ENCODE peak calls at places on chromosomes 5 and 9, in eight cellular contexts. D, Q, P, U, W, K, E and B are unnamed samples.

GRCh38 chr9:125747765-125748510 is 765 bp downstream of the PBX3 start:
- DNase-seq in K (peak), U (no peak), Q (peak), D (peak), P (peak), W (peak), E (peak), B (peak)

GRCh38 chr9:105439428-105439827 is 8.4 kb upstream of the FSD1L start:
- DNase-seq in Q (no peak), U (no peak), E (peak), K (no peak), D (no peak), P (no peak), W (no peak), B (no peak)

GRCh38 chr5:88287846-88288588 is 19.4 kb upstream of the TMEM161B start:
- DNase-seq in W (no peak), P (no peak), Q (no peak), U (no peak), E (no peak), K (no peak), D (no peak), B (no peak)

GRCh38 chr5:169717298-169717697 is 80.2 kb downstream of the DOCK2 start:
- DNase-seq in E (no peak), K (no peak), W (no peak), D (no peak), P (peak), Q (no peak), U (no peak), B (peak)

GRCh38 chr5:66741394-66741793 is 145.2 kb downstream of the MAST4 start:
- DNase-seq in P (no peak), U (no peak), W (peak), K (no peak), Q (no peak), D (no peak), E (no peak), B (peak)

GRCh38 chr5:2169417-2169787 is 286.7 kb upstream of the IRX4 start:
- DNase-seq in W (no peak), K (no peak), P (no peak), E (no peak), D (no peak), U (no peak), Q (no peak), B (no peak)

GRCh38 chr9:70411930-70412677 is 2.4 kb downstream of the KLF9 start:
- DNase-seq in K (peak), P (peak), D (peak), E (peak), U (no peak), Q (peak), W (peak), B (peak)

GRCh38 chr5:122156724-122157325 is 27.5 kb downstream of the ZNF474 start:
- DNase-seq in E (no peak), K (no peak), U (no peak), D (no peak), W (peak), P (peak), Q (peak), B (no peak)

GRCh38 chr5:63923914-63924313 is 38.3 kb downstream of the HTR1A start:
- DNase-seq in E (no peak), D (no peak), K (no peak), P (no peak), U (no peak), Q (no peak), W (peak), B (peak)

GRCh38 chr5:103764403-103764802 is 201.8 kb upstream of the NUDT12 start:
- DNase-seq in Q (no peak), K (no peak), U (no peak), E (no peak), W (no peak), D (no peak), P (no peak), B (no peak)

GRCh38 chr9:34983209-34983608 is 6.3 kb upstream of the DNAJB5 start:
- DNase-seq in U (no peak), P (no peak), D (no peak), W (no peak), E (no peak), K (no peak), Q (no peak), B (no peak)

GRCh38 chr9:80175286-80175906 is 603.6 kb downstream of the TLE4 start:
- DNase-seq in P (peak), K (no peak), D (no peak), U (no peak), W (peak), E (no peak), Q (peak), B (no peak)

GRCh38 chr5:172173771-172174170 is 14.3 kb downstream of the STK10 start:
- DNase-seq in U (no peak), E (peak), D (peak), K (peak), P (peak), W (no peak), Q (no peak), B (no peak)